ENCODE peak calls at places on chromosomes 13 and 19, in nine cellular contexts. One of them, this sample, is unnamed.

GRCh38 chr19:39481229-39481545 is 549 bp downstream of the TIMM50 start:
- DNase-seq in H1: no peak
- DNase-seq in PC-3: no peak
- DNase-seq in sigmoid colon: no peak
- DNase-seq in Peyer's patch: no peak
- DNase-seq in endodermal cell: no peak
- DNase-seq in heart right ventricle: no peak
- DNase-seq in heart left ventricle: no peak
- DNase-seq in cardiac muscle cell: peak
- DNase-seq in this sample: no peak

GRCh38 chr19:47095707-47096704 is 17.6 kb downstream of the ZC3H4 start:
- DNase-seq in heart right ventricle: peak
- DNase-seq in sigmoid colon: no peak
- DNase-seq in heart left ventricle: peak
- DNase-seq in H1: no peak
- DNase-seq in endodermal cell: peak
- DNase-seq in cardiac muscle cell: peak
- DNase-seq in Peyer's patch: peak
- DNase-seq in PC-3: peak
- DNase-seq in this sample: peak

GRCh38 chr13:41411536-41411935 is 45.8 kb upstream of the RGCC start:
- DNase-seq in heart left ventricle: no peak
- DNase-seq in PC-3: peak
- DNase-seq in Peyer's patch: no peak
- DNase-seq in heart right ventricle: peak
- DNase-seq in endodermal cell: peak
- DNase-seq in cardiac muscle cell: peak
- DNase-seq in H1: no peak
- DNase-seq in sigmoid colon: no peak
- DNase-seq in this sample: no peak

GRCh38 chr19:6556480-6556879 is 25.7 kb downstream of the TNFSF9 start:
- DNase-seq in sigmoid colon: no peak
- DNase-seq in Peyer's patch: no peak
- DNase-seq in H1: no peak
- DNase-seq in PC-3: no peak
- DNase-seq in heart left ventricle: no peak
- DNase-seq in cardiac muscle cell: peak
- DNase-seq in endodermal cell: no peak
- DNase-seq in heart right ventricle: no peak
- DNase-seq in this sample: no peak

GRCh38 chr13:46168341-46168740 is 13.6 kb downstream of the LCP1 start:
- DNase-seq in Peyer's patch: no peak
- DNase-seq in PC-3: no peak
- DNase-seq in cardiac muscle cell: peak
- DNase-seq in sigmoid colon: no peak
- DNase-seq in endodermal cell: no peak
- DNase-seq in H1: no peak
- DNase-seq in heart right ventricle: no peak
- DNase-seq in heart left ventricle: no peak
- DNase-seq in this sample: no peak

GRCh38 chr19:23403581-23404324 is 8.5 kb upstream of the ZNF91 start:
- DNase-seq in H1: no peak
- DNase-seq in cardiac muscle cell: no peak
- DNase-seq in heart left ventricle: no peak
- DNase-seq in PC-3: no peak
- DNase-seq in endodermal cell: peak
- DNase-seq in sigmoid colon: no peak
- DNase-seq in heart right ventricle: no peak
- DNase-seq in Peyer's patch: peak
- DNase-seq in this sample: no peak

GRCh38 chr13:95420501-95420900 is 119.2 kb upstream of the ABCC4 start:
- DNase-seq in cardiac muscle cell: no peak
- DNase-seq in heart left ventricle: no peak
- DNase-seq in sigmoid colon: no peak
- DNase-seq in endodermal cell: no peak
- DNase-seq in H1: no peak
- DNase-seq in heart right ventricle: no peak
- DNase-seq in PC-3: no peak
- DNase-seq in Peyer's patch: no peak
- DNase-seq in this sample: no peak

GRCh38 chr19:12655546-12655945 is 11.0 kb downstream of the MAN2B1 start:
- DNase-seq in heart right ventricle: no peak
- DNase-seq in H1: no peak
- DNase-seq in Peyer's patch: no peak
- DNase-seq in PC-3: no peak
- DNase-seq in cardiac muscle cell: no peak
- DNase-seq in endodermal cell: no peak
- DNase-seq in sigmoid colon: no peak
- DNase-seq in heart left ventricle: no peak
- DNase-seq in this sample: no peak

GRCh38 chr13:36712785-36713184 is 39.0 kb downstream of the SERTM1 start:
- DNase-seq in H1: no peak
- DNase-seq in cardiac muscle cell: peak
- DNase-seq in heart right ventricle: no peak
- DNase-seq in heart left ventricle: no peak
- DNase-seq in endodermal cell: no peak
- DNase-seq in Peyer's patch: no peak
- DNase-seq in sigmoid colon: no peak
- DNase-seq in PC-3: peak
- DNase-seq in this sample: no peak

GRCh38 chr13:38535271-38535670 is 151.6 kb upstream of the FREM2 start:
- DNase-seq in endodermal cell: no peak
- DNase-seq in cardiac muscle cell: no peak
- DNase-seq in Peyer's patch: no peak
- DNase-seq in heart right ventricle: no peak
- DNase-seq in heart left ventricle: no peak
- DNase-seq in sigmoid colon: no peak
- DNase-seq in PC-3: no peak
- DNase-seq in H1: no peak
- DNase-seq in this sample: no peak

GRCh38 chr13:73089216-73089615 is 30.4 kb downstream of the KLF5 start:
- DNase-seq in PC-3: no peak
- DNase-seq in heart left ventricle: no peak
- DNase-seq in endodermal cell: no peak
- DNase-seq in H1: no peak
- DNase-seq in heart right ventricle: no peak
- DNase-seq in sigmoid colon: no peak
- DNase-seq in Peyer's patch: no peak
- DNase-seq in cardiac muscle cell: no peak
- DNase-seq in this sample: no peak

GRCh38 chr19:53172892-53173291 is 14.0 kb upstream of the ZNF347 start:
- DNase-seq in heart right ventricle: no peak
- DNase-seq in cardiac muscle cell: peak
- DNase-seq in heart left ventricle: no peak
- DNase-seq in H1: no peak
- DNase-seq in endodermal cell: no peak
- DNase-seq in sigmoid colon: no peak
- DNase-seq in PC-3: no peak
- DNase-seq in Peyer's patch: no peak
- DNase-seq in this sample: no peak

GRCh38 chr13:43123856-43124255 is 100.5 kb downstream of the DNAJC15 start:
- DNase-seq in cardiac muscle cell: no peak
- DNase-seq in sigmoid colon: no peak
- DNase-seq in PC-3: no peak
- DNase-seq in endodermal cell: no peak
- DNase-seq in H1: no peak
- DNase-seq in heart right ventricle: no peak
- DNase-seq in Peyer's patch: no peak
- DNase-seq in heart left ventricle: no peak
- DNase-seq in this sample: no peak

GRCh38 chr13:21944610-21945009 is 273.7 kb downstream of the FGF9 start:
- DNase-seq in heart left ventricle: no peak
- DNase-seq in cardiac muscle cell: no peak
- DNase-seq in Peyer's patch: no peak
- DNase-seq in PC-3: no peak
- DNase-seq in heart right ventricle: no peak
- DNase-seq in sigmoid colon: no peak
- DNase-seq in H1: no peak
- DNase-seq in endodermal cell: no peak
- DNase-seq in this sample: no peak

GRCh38 chr13:41356788-41357187 is 45.7 kb downstream of the NAA16 start:
- DNase-seq in Peyer's patch: no peak
- DNase-seq in sigmoid colon: no peak
- DNase-seq in heart right ventricle: no peak
- DNase-seq in cardiac muscle cell: no peak
- DNase-seq in H1: no peak
- DNase-seq in heart left ventricle: no peak
- DNase-seq in endodermal cell: no peak
- DNase-seq in PC-3: peak
- DNase-seq in this sample: no peak

GRCh38 chr19:3538965-3539742 is at the start of gene TEKTIP1:
- DNase-seq in heart left ventricle: no peak
- DNase-seq in cardiac muscle cell: no peak
- DNase-seq in H1: peak
- DNase-seq in sigmoid colon: no peak
- DNase-seq in heart right ventricle: no peak
- DNase-seq in Peyer's patch: no peak
- DNase-seq in PC-3: no peak
- DNase-seq in endodermal cell: peak
- DNase-seq in this sample: no peak

GRCh38 chr13:59880468-59880867 is 283.3 kb downstream of the DIAPH3 start:
- DNase-seq in Peyer's patch: no peak
- DNase-seq in cardiac muscle cell: peak
- DNase-seq in PC-3: peak
- DNase-seq in endodermal cell: no peak
- DNase-seq in H1: no peak
- DNase-seq in sigmoid colon: no peak
- DNase-seq in heart left ventricle: no peak
- DNase-seq in heart right ventricle: no peak
- DNase-seq in this sample: no peak

GRCh38 chr19:33394006-33394722 is 20.7 kb downstream of the CEBPG start:
- DNase-seq in heart right ventricle: no peak
- DNase-seq in heart left ventricle: no peak
- DNase-seq in H1: no peak
- DNase-seq in cardiac muscle cell: peak
- DNase-seq in endodermal cell: no peak
- DNase-seq in sigmoid colon: peak
- DNase-seq in PC-3: peak
- DNase-seq in Peyer's patch: peak
- DNase-seq in this sample: peak

GRCh38 chr13:112134150-112135075 is 67.5 kb downstream of the SOX1 start:
- DNase-seq in heart left ventricle: no peak
- DNase-seq in sigmoid colon: no peak
- DNase-seq in endodermal cell: peak
- DNase-seq in PC-3: no peak
- DNase-seq in heart right ventricle: no peak
- DNase-seq in cardiac muscle cell: no peak
- DNase-seq in Peyer's patch: no peak
- DNase-seq in H1: no peak
- DNase-seq in this sample: no peak

GRCh38 chr13:40190656-40191100 is 475.8 kb downstream of the FOXO1 start:
- DNase-seq in cardiac muscle cell: peak
- DNase-seq in heart right ventricle: no peak
- DNase-seq in PC-3: peak
- DNase-seq in sigmoid colon: peak
- DNase-seq in H1: no peak
- DNase-seq in endodermal cell: no peak
- DNase-seq in heart left ventricle: peak
- DNase-seq in Peyer's patch: no peak
- DNase-seq in this sample: no peak

GRCh38 chr13:40194204-40194806 is 472.1 kb downstream of the FOXO1 start:
- DNase-seq in Peyer's patch: no peak
- DNase-seq in cardiac muscle cell: peak
- DNase-seq in endodermal cell: no peak
- DNase-seq in sigmoid colon: no peak
- DNase-seq in heart right ventricle: peak
- DNase-seq in PC-3: no peak
- DNase-seq in H1: no peak
- DNase-seq in heart left ventricle: peak
- DNase-seq in this sample: no peak

GRCh38 chr13:40192516-40193257 is 473.8 kb downstream of the FOXO1 start:
- DNase-seq in heart left ventricle: peak
- DNase-seq in Peyer's patch: no peak
- DNase-seq in endodermal cell: no peak
- DNase-seq in heart right ventricle: no peak
- DNase-seq in H1: no peak
- DNase-seq in sigmoid colon: no peak
- DNase-seq in cardiac muscle cell: no peak
- DNase-seq in PC-3: no peak
- DNase-seq in this sample: no peak

GRCh38 chr13:40191186-40191980 is 475.1 kb downstream of the FOXO1 start:
- DNase-seq in Peyer's patch: no peak
- DNase-seq in PC-3: no peak
- DNase-seq in endodermal cell: no peak
- DNase-seq in heart left ventricle: no peak
- DNase-seq in heart right ventricle: no peak
- DNase-seq in cardiac muscle cell: peak
- DNase-seq in sigmoid colon: no peak
- DNase-seq in H1: no peak
- DNase-seq in this sample: no peak

GRCh38 chr13:40193290-40194203 is 472.9 kb downstream of the FOXO1 start:
- DNase-seq in Peyer's patch: no peak
- DNase-seq in heart left ventricle: peak
- DNase-seq in PC-3: no peak
- DNase-seq in heart right ventricle: peak
- DNase-seq in H1: no peak
- DNase-seq in cardiac muscle cell: no peak
- DNase-seq in sigmoid colon: peak
- DNase-seq in endodermal cell: no peak
- DNase-seq in this sample: no peak
- H3K27ac ChIP-seq in Peyer's patch: peak
- H3K27ac ChIP-seq in heart left ventricle: peak
- H3K27ac ChIP-seq in PC-3: no peak
- H3K27ac ChIP-seq in heart right ventricle: peak
- H3K27ac ChIP-seq in H1: no peak
- H3K27ac ChIP-seq in cardiac muscle cell: no peak
- H3K27ac ChIP-seq in sigmoid colon: peak
- H3K27ac ChIP-seq in endodermal cell: no peak
- H3K27ac ChIP-seq in this sample: peak

GRCh38 chr13:110565296-110565695 is 3.8 kb upstream of the RAB20 start:
- DNase-seq in heart right ventricle: no peak
- DNase-seq in sigmoid colon: no peak
- DNase-seq in endodermal cell: peak
- DNase-seq in Peyer's patch: no peak
- DNase-seq in H1: no peak
- DNase-seq in cardiac muscle cell: no peak
- DNase-seq in PC-3: peak
- DNase-seq in heart left ventricle: no peak
- DNase-seq in this sample: no peak
- TF ChIP-seq CTCF in heart right ventricle: no peak
- TF ChIP-seq CTCF in sigmoid colon: no peak
- TF ChIP-seq CTCF in endodermal cell: peak
- TF ChIP-seq CTCF in Peyer's patch: no peak
- TF ChIP-seq CTCF in H1: no peak
- TF ChIP-seq CTCF in cardiac muscle cell: peak
- TF ChIP-seq CTCF in PC-3: peak
- TF ChIP-seq CTCF in heart left ventricle: no peak
- TF ChIP-seq CTCF in this sample: no peak

GRCh38 chr19:50820549-50821247 is 2.9 kb downstream of the KLK1 start:
- DNase-seq in heart left ventricle: no peak
- DNase-seq in H1: peak
- DNase-seq in PC-3: no peak
- DNase-seq in sigmoid colon: no peak
- DNase-seq in Peyer's patch: peak
- DNase-seq in endodermal cell: peak
- DNase-seq in heart right ventricle: peak
- DNase-seq in cardiac muscle cell: no peak
- DNase-seq in this sample: no peak
- H3K27ac ChIP-seq in heart left ventricle: no peak
- H3K27ac ChIP-seq in H1: no peak
- H3K27ac ChIP-seq in PC-3: no peak
- H3K27ac ChIP-seq in sigmoid colon: no peak
- H3K27ac ChIP-seq in Peyer's patch: peak
- H3K27ac ChIP-seq in endodermal cell: no peak
- H3K27ac ChIP-seq in heart right ventricle: no peak
- H3K27ac ChIP-seq in cardiac muscle cell: no peak
- H3K27ac ChIP-seq in this sample: no peak

GRCh38 chr19:21094347-21095025 is 12.5 kb downstream of the ZNF714 start:
- DNase-seq in sigmoid colon: no peak
- DNase-seq in H1: no peak
- DNase-seq in PC-3: no peak
- DNase-seq in endodermal cell: no peak
- DNase-seq in cardiac muscle cell: no peak
- DNase-seq in heart left ventricle: no peak
- DNase-seq in Peyer's patch: no peak
- DNase-seq in heart right ventricle: no peak
- DNase-seq in this sample: no peak
- TF ChIP-seq CTCF in sigmoid colon: no peak
- TF ChIP-seq CTCF in H1: no peak
- TF ChIP-seq CTCF in PC-3: no peak
- TF ChIP-seq CTCF in endodermal cell: no peak
- TF ChIP-seq CTCF in cardiac muscle cell: no peak
- TF ChIP-seq CTCF in heart left ventricle: no peak
- TF ChIP-seq CTCF in Peyer's patch: no peak
- TF ChIP-seq CTCF in heart right ventricle: no peak
- TF ChIP-seq CTCF in this sample: no peak